ENCODE peak calls at places on chromosomes 5 and 9, in four cellular contexts. K is neural progenitor cell; E is psoas muscle; P is naive thymus-derived CD4-positive, alpha-beta T cell. J is an unnamed sample.

GRCh38 chr5:150036513-150036912 is 36.0 kb downstream of the HMGXB3 start:
- DNase-seq in K (no peak), E (peak; percentile 76), P (no peak), J (no peak)

GRCh38 chr5:17185776-17186175 is 31.7 kb upstream of the BASP1 start:
- DNase-seq in K (no peak), E (peak; percentile 61), P (no peak), J (no peak)

GRCh38 chr5:179241764-179242370 is 103.4 kb downstream of the ADAMTS2 start:
- DNase-seq in K (no peak), E (no peak), P (no peak), J (no peak)

GRCh38 chr9:70902705-70903131 is 218.7 kb downstream of the TRPM3 start:
- DNase-seq in K (no peak), E (peak; percentile 17), P (no peak), J (no peak)

GRCh38 chr5:6766558-6767191 is 53.4 kb downstream of the TENT4A start:
- DNase-seq in K (no peak), E (peak; percentile 88), P (peak; percentile 9), J (no peak)

GRCh38 chr5:170070556-170071412 is 34.9 kb upstream of the FOXI1 start:
- DNase-seq in K (peak; percentile 88), E (no peak), P (no peak), J (no peak)

GRCh38 chr9:114225534-114226288 is 70.4 kb downstream of the COL27A1 start:
- DNase-seq in K (no peak), E (no peak), P (no peak), J (no peak)

GRCh38 chr9:86128235-86128822 is 29.0 kb upstream of the GOLM1 start:
- DNase-seq in K (no peak), E (no peak), P (no peak), J (no peak)

GRCh38 chr5:32251864-32252458 is 60.8 kb downstream of the MTMR12 start:
- DNase-seq in K (no peak), E (no peak), P (no peak), J (no peak)

GRCh38 chr5:87872986-87873385 is 395.7 kb downstream of the TMEM161B start:
- DNase-seq in K (peak; percentile 71), E (no peak), P (no peak), J (no peak)

GRCh38 chr9:98316445-98317133 is 61.1 kb upstream of the TBC1D2 start:
- DNase-seq in K (no peak), E (no peak), P (no peak), J (no peak)

GRCh38 chr5:60851681-60852080 is 7.6 kb upstream of the ELOVL7 start:
- DNase-seq in K (no peak), E (no peak), P (no peak), J (no peak)

GRCh38 chr5:168288349-168289245 is 2.8 kb upstream of the WWC1 start:
- DNase-seq in K (peak; percentile 35), E (no peak), P (no peak), J (no peak)

GRCh38 chr9:744790-745456 is 96.6 kb upstream of the DMRT1 start:
- DNase-seq in K (no peak), E (peak; percentile 83), P (no peak), J (no peak)
- H3K27ac ChIP-seq in K (no peak overlapping the region), E (peak overlapping the region; percentile 84), P (no peak overlapping the region), J (no peak overlapping the region)

GRCh38 chr5:9188131-9188530 is 357.7 kb downstream of the SEMA5A start:
- DNase-seq in K (no peak), E (no peak), P (no peak), J (no peak)
- H3K4me3 ChIP-seq in K (no peak overlapping the region), E (no peak overlapping the region), P (no peak overlapping the region), J (no peak overlapping the region)

DNA sequence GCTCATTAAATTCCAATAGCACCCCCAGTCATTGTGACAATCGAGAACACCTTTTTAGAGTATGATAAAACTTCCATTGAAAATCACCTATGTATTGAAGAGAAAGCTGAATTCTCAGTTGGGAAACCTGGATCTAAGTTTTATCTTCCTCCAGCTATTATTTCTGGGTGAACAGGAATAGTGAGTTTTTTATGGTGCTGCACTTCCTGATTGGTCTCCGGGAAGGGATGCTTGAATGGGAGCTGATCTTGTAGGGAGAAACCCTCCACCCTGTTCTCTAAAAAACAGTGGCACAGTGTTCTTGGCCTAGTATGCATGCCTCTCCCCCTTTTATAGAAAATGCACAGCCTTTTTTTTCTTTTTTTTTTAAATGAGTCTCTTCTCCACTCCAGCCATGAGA is 112.2 kb downstream of the ACTBL2 start:
- DNase-seq in K (no peak), E (no peak), P (no peak), J (no peak)
- H3K27ac ChIP-seq in K (no peak overlapping the region), E (no peak overlapping the region), P (no peak overlapping the region), J (no peak overlapping the region)

GRCh38 chr5:36238896-36239295 is 2.8 kb downstream of the NADK2 start:
- DNase-seq in K (no peak), E (no peak), P (no peak), J (no peak)
- H3K4me3 ChIP-seq in K (no peak overlapping the region), E (peak overlapping the region; percentile 91), P (no peak overlapping the region), J (no peak overlapping the region)

GRCh38 chr9:136530472-136531089 is 15.3 kb downstream of the NOTCH1 start:
- DNase-seq in K (no peak), E (no peak), P (no peak), J (no peak)

GRCh38 chr9:136533775-136534157 is 12.1 kb downstream of the NOTCH1 start:
- DNase-seq in K (no peak), E (peak; percentile 54), P (peak; percentile 40), J (peak; percentile 52)

GRCh38 chr9:136531186-136531903 is 14.5 kb downstream of the NOTCH1 start:
- DNase-seq in K (no peak), E (no peak), P (no peak), J (no peak)

GRCh38 chr9:136532799-136533774 is 12.8 kb downstream of the NOTCH1 start:
- DNase-seq in K (no peak), E (no peak), P (peak; percentile 82), J (peak; percentile 28)

GRCh38 chr9:136531904-136532798 is 13.7 kb downstream of the NOTCH1 start:
- DNase-seq in K (no peak), E (no peak), P (no peak), J (no peak)
- H3K27ac ChIP-seq in K (peak overlapping the region; percentile 37), E (peak overlapping the region; percentile 16), P (peak overlapping the region; percentile 72), J (no peak overlapping the region)

GRCh38 chr9:87606921-87607521 is 109.4 kb downstream of the DAPK1 start:
- DNase-seq in K (peak; percentile 64), E (no peak), P (no peak), J (no peak)
- H3K4me3 ChIP-seq in K (no peak overlapping the region), E (no peak overlapping the region), P (no peak overlapping the region), J (no peak overlapping the region)

DNA sequence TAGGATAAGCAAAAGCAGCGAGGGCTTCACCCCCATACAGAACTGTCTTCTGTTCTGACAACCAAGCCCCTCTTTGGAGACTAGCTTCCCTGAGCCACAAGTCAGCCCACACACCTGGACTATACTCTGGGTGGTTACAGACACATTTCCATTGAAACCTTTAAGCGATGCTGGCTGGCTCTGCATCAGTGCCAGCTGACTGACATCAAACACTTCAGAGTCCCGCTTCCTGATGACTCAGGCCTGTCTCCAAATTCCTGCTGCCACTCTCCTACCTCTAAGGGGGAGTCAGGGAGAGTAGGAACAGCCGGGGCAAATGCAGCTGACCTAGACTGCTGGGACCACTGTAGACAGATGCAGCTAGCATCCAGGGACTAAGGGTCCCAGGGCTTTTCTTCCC is 59.4 kb downstream of the SIL1 start:
- DNase-seq in K (peak; percentile 39), E (peak; percentile 26), P (no peak), J (no peak)
- H3K27ac ChIP-seq in K (no peak overlapping the region), E (peak overlapping the region; percentile 82), P (no peak overlapping the region), J (no peak overlapping the region)

DNA sequence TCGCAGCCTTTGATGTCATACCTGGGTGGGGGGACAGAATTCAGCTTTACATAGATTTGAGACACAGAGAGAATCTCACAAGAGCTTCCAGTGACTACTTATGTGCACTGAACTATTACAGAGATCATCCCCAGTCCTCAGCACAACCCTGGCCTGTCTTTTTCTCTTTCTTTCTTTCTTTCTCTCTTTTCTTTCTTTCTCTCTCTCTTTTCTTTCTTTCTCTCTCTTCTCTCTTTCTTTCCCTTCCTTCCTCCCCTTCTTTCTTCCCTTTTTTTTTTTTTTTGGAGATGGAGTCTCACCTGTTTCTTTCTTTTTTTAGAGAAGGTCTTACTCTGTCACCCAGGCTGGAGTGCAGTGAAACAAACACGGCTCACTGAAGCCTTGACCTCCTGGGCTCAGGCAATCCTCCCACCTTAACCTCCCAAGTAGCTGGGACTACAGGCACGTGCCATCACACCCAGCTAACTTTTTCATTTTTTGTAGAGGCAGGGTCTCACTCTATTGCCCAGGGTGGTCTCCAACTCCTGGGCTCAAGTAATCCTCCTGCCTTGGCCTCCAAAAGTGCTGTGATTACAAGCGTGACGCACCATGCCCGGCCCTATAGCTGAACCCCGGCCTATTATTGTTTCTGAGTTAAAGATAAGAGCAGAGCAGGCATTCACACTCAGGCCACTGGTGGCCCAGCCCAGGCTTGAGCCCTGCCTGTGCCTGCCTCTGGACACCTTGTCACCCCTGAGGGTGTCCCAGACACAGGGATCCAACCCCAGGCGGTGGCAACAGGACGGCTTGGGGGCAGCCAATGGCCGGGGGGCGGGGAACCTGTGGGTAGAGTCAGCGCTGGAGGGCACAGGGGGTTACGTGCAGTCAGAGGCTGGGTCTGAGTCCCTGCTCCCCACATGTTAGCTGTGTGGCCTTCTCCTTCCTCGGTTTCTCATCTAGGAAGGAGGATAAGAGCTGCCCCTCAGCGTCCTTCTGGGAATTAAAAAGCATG is 4.3 kb downstream of the PIP5KL1 start:
- DNase-seq in K (no peak), E (no peak), P (no peak), J (no peak)
- H3K4me3 ChIP-seq in K (peak overlapping the region; percentile 63), E (no peak overlapping the region), P (peak overlapping the region; percentile 53), J (no peak overlapping the region)

DNA sequence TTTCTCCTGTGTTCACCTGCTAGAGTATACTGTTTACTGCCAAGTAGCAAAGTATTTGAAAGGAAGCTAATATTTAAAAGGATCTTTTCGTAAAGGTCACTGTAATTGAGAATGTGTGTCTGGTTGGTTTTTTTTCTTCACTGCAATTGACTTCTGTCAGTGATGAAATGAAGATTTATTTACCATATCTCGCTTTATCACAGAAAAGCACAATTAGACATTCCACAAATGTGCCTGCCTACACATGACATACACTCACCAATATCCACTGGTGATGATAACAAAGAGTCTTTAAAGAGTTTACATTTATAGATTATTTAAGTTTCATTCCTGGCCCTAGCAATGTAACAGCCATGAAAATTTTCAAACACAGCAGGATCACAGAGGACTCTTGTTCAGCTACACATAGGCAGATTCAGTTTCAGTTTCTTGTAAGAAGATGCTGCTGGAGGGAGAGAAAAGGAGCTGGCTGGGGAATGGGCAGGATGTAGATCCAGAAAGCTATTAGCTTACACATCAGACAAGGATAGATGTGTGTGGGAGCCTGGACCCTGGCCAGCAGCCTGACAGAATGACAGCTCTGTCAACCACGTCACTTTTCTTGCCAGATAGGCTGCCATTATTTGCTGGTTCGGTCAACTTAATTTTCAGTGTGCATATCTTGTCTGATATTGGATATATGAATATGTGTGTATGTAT is 104.0 kb downstream of the GDNF start:
- DNase-seq in K (no peak), E (peak; percentile 55), P (no peak), J (no peak)
- H3K27ac ChIP-seq in K (no peak overlapping the region), E (peak overlapping the region; percentile 86), P (no peak overlapping the region), J (no peak overlapping the region)